ENCODE peak calls at places on chromosomes 12 and 14, in nine cellular contexts. B, A, I, D, Q, L, K, T and M are unnamed samples.

GRCh38 chr14:49581209-49581960 is 4.8 kb downstream of the RPS29 start:
- DNase-seq in B (no peak), A (no peak), I (no peak), D (no peak), Q (no peak), L (no peak), K (no peak), T (no peak), M (peak)

GRCh38 chr14:96630281-96630680 is 128.1 kb downstream of the PAPOLA start:
- DNase-seq in B (no peak), A (no peak), I (no peak), D (no peak), Q (no peak), L (peak), K (no peak), T (peak), M (no peak)

GRCh38 chr14:37641117-37641516 is 45.7 kb downstream of the TTC6 start:
- DNase-seq in B (no peak), A (no peak), I (no peak), D (no peak), Q (no peak), L (no peak), K (no peak), T (no peak), M (no peak)

GRCh38 chr12:49615725-49616124 is 7.6 kb upstream of the PRPF40B start:
- DNase-seq in B (peak), A (no peak), I (no peak), D (no peak), Q (no peak), L (no peak), K (no peak), T (no peak), M (no peak)

GRCh38 chr14:70856851-70857498 is 47.7 kb upstream of the MAP3K9 start:
- DNase-seq in B (peak), A (no peak), I (peak), D (no peak), Q (no peak), L (no peak), K (no peak), T (no peak), M (peak)

GRCh38 chr12:31797230-31797872 is 68.5 kb upstream of the AMN1 start:
- DNase-seq in B (no peak), A (no peak), I (no peak), D (no peak), Q (no peak), L (no peak), K (no peak), T (no peak), M (no peak)

GRCh38 chr12:96006727-96007126 is 10.6 kb upstream of the HAL start:
- DNase-seq in B (no peak), A (no peak), I (no peak), D (no peak), Q (no peak), L (no peak), K (no peak), T (no peak), M (no peak)

GRCh38 chr12:130137141-130138018 is 24.9 kb upstream of the FZD10 start:
- DNase-seq in B (no peak), A (no peak), I (no peak), D (no peak), Q (no peak), L (no peak), K (no peak), T (no peak), M (peak)

GRCh38 chr12:123094349-123095073 is 56.4 kb downstream of the PITPNM2 start:
- DNase-seq in B (peak), A (no peak), I (peak), D (no peak), Q (no peak), L (no peak), K (peak), T (no peak), M (no peak)

GRCh38 chr12:848519-849191 is 96.3 kb downstream of the WNK1 start:
- DNase-seq in B (peak), A (no peak), I (no peak), D (no peak), Q (no peak), L (no peak), K (no peak), T (no peak), M (no peak)

GRCh38 chr12:4031703-4032291 is 158.6 kb upstream of the PARP11 start:
- DNase-seq in B (peak), A (peak), I (peak), D (peak), Q (peak), L (no peak), K (no peak), T (peak), M (peak)

GRCh38 chr12:5083955-5084849 is 40.5 kb downstream of the KCNA5 start:
- DNase-seq in B (peak), A (no peak), I (peak), D (no peak), Q (no peak), L (peak), K (no peak), T (no peak), M (peak)

GRCh38 chr12:113476093-113476986 is 4.7 kb upstream of the LHX5 start:
- DNase-seq in B (no peak), A (no peak), I (no peak), D (no peak), Q (no peak), L (peak), K (no peak), T (no peak), M (peak)

GRCh38 chr12:13433768-13434167 is 237.2 kb downstream of the EMP1 start:
- DNase-seq in B (no peak), A (no peak), I (no peak), D (no peak), Q (no peak), L (no peak), K (no peak), T (no peak), M (no peak)

GRCh38 chr12:47135578-47135977 is 55.8 kb upstream of the AMIGO2 start:
- DNase-seq in B (no peak), A (no peak), I (no peak), D (no peak), Q (no peak), L (no peak), K (no peak), T (no peak), M (no peak)

GRCh38 chr12:15209782-15210181 is 11.4 kb downstream of the RERG start:
- DNase-seq in B (peak), A (no peak), I (peak), D (no peak), Q (no peak), L (no peak), K (no peak), T (no peak), M (no peak)

GRCh38 chr14:50342211-50343080 is 30.3 kb downstream of the DMAC2L start:
- DNase-seq in B (peak), A (no peak), I (peak), D (no peak), Q (peak), L (peak), K (peak), T (peak), M (peak)

GRCh38 chr12:30417697-30418231 is 277.9 kb downstream of the IPO8 start:
- DNase-seq in B (peak), A (peak), I (peak), D (no peak), Q (no peak), L (no peak), K (no peak), T (no peak), M (no peak)

GRCh38 chr12:93318720-93319522 is 58.8 kb upstream of the NUDT4 start:
- DNase-seq in B (no peak), A (no peak), I (no peak), D (no peak), Q (no peak), L (no peak), K (no peak), T (no peak), M (no peak)

GRCh38 chr12:49552425-49552824 is 13.6 kb downstream of the KCNH3 start:
- DNase-seq in B (no peak), A (no peak), I (no peak), D (no peak), Q (no peak), L (peak), K (no peak), T (no peak), M (no peak)

GRCh38 chr14:71338153-71338552 is 430.9 kb downstream of the PCNX1 start:
- DNase-seq in B (no peak), A (no peak), I (no peak), D (no peak), Q (no peak), L (no peak), K (no peak), T (no peak), M (no peak)

GRCh38 chr12:60148109-60148508 is 552.3 kb downstream of the SLC16A7 start:
- DNase-seq in B (peak), A (no peak), I (peak), D (no peak), Q (no peak), L (no peak), K (no peak), T (no peak), M (no peak)

GRCh38 chr12:60144395-60144794 is 548.6 kb downstream of the SLC16A7 start:
- DNase-seq in B (no peak), A (no peak), I (no peak), D (no peak), Q (no peak), L (no peak), K (no peak), T (no peak), M (no peak)

GRCh38 chr12:60152756-60153155 is 556.9 kb downstream of the SLC16A7 start:
- DNase-seq in B (no peak), A (no peak), I (no peak), D (no peak), Q (no peak), L (no peak), K (no peak), T (no peak), M (no peak)

DNA sequence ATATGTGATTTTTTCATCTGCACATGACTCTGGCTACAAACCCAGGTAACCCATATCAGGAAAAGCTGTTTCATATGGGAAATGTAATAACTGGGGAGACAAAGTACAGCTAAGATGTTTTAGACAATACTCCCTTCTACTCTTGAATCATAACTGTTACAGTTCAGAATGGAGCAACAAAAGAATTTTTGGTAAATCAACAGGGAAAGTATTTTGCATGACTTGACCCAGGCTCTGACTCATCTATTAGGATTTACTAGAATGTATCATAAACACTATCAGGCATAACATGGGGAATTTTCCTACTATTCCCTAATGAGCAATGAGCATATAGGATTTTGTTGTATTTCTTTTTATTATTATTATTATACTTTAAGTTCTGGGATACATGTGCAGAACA is 553.0 kb downstream of the SLC16A7 start:
- DNase-seq in B (peak), A (no peak), I (peak), D (no peak), Q (no peak), L (no peak), K (no peak), T (no peak), M (no peak)
- H3K27ac ChIP-seq in B (no peak), A (peak), I (peak), D (no peak), Q (no peak), L (no peak), K (no peak), T (no peak), M (no peak)

GRCh38 chr12:100993916-100994315 is 199.3 kb downstream of the ANO4 start:
- DNase-seq in B (no peak), A (no peak), I (no peak), D (no peak), Q (no peak), L (no peak), K (no peak), T (no peak), M (no peak)
- TF ChIP-seq CTCF in B (no peak), A (no peak), I (peak), D (no peak), Q (no peak), L (peak), K (no peak), T (no peak), M (peak)

GRCh38 chr12:120225852-120226640 is 25.1 kb upstream of the RPLP0 start:
- DNase-seq in B (no peak), A (no peak), I (no peak), D (peak), Q (peak), L (no peak), K (no peak), T (no peak), M (no peak)
- H3K27ac ChIP-seq in B (no peak), A (peak), I (no peak), D (peak), Q (peak), L (no peak), K (no peak), T (peak), M (peak)

DNA sequence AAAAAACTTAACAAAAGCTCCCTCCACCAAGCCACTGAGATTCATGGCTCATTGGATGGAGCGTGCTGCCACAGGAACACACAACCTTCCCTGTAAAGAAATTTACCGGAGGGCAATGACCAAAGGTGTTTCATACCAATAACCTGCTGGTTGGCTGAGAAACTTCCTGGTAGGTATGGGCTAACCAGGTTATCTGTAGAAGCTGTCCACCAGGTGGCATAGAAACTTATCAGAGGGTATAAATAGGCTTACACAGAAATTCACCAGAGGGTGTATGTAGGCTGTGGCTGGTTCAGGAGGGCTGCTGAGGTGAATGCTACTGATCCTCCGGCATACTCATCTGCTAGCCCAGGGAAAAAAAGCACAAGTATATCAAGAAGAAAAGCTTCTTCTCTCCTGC is 27.1 kb upstream of the MTERF2 start:
- DNase-seq in B (no peak), A (no peak), I (no peak), D (no peak), Q (no peak), L (no peak), K (no peak), T (no peak), M (peak)
- TF ChIP-seq CTCF in B (peak), A (peak), I (peak), D (peak), Q (peak), L (no peak), K (no peak), T (no peak), M (peak)

GRCh38 chr12:89777685-89778379 is 69.2 kb upstream of the ATP2B1 start:
- DNase-seq in B (no peak), A (no peak), I (no peak), D (no peak), Q (no peak), L (peak), K (no peak), T (no peak), M (peak)
- H3K27ac ChIP-seq in B (no peak), A (no peak), I (no peak), D (no peak), Q (no peak), L (no peak), K (no peak), T (no peak), M (no peak)